ENCODE peak calls at places on chromosomes 5 and 9, in eight cellular contexts. Q is A549, M is IMR-90, T is H1, W is H54, Y is HCT116, A is right lobe of liver, O is NB4. H is an unnamed sample.

GRCh38 chr5:10760033-10760975 is 730 bp downstream of the DAP start:
- DNase-seq in M (peak; percentile 59), Y (peak; percentile 31), Q (peak; percentile 48), A (peak; percentile 87), T (no peak), W (peak; percentile 59), O (peak; percentile 69), H (peak; percentile 70)

GRCh38 chr9:32430720-32431119 is 46.3 kb downstream of the ACO1 start:
- DNase-seq in Y (no peak), T (no peak), W (no peak), O (no peak), M (peak; percentile 73), A (no peak), Q (no peak), H (no peak)

GRCh38 chr5:131242728-131243255 is 21.1 kb upstream of the CDC42SE2 start:
- DNase-seq in W (no peak), Q (no peak), Y (no peak), O (peak; percentile 23), T (no peak), A (no peak), M (peak; percentile 97), H (no peak)

GRCh38 chr9:123914517-123915199 is 15.3 kb downstream of the DENND1A start:
- DNase-seq in Q (no peak), M (no peak), W (no peak), O (no peak), A (no peak), T (no peak), Y (no peak), H (no peak)

GRCh38 chr5:176768174-176768970 is 42.0 kb upstream of the UNC5A start:
- DNase-seq in Y (no peak), A (peak; percentile 16), O (no peak), T (no peak), M (no peak), W (no peak), Q (no peak), H (no peak)

GRCh38 chr5:10333154-10334006 is 20.1 kb upstream of the MARCHF6 start:
- DNase-seq in O (peak; percentile 65), M (peak; percentile 26), Q (peak; percentile 48), A (peak; percentile 60), Y (no peak), W (no peak), T (no peak), H (peak; percentile 66)

GRCh38 chr5:1648806-1649205 is 125.0 kb upstream of the LPCAT1 start:
- DNase-seq in W (no peak), A (no peak), Y (no peak), T (no peak), Q (no peak), O (no peak), M (no peak), H (no peak)

GRCh38 chr9:19085295-19085694 is 17.4 kb downstream of the HAUS6 start:
- DNase-seq in M (no peak), Y (peak; percentile 22), T (no peak), A (no peak), W (no peak), Q (peak; percentile 37), O (peak; percentile 64), H (peak; percentile 47)

GRCh38 chr9:76027426-76027825 is 137.0 kb downstream of the PCSK5 start:
- DNase-seq in M (peak; percentile 16), W (no peak), A (no peak), Y (no peak), Q (no peak), T (no peak), O (no peak), H (no peak)

GRCh38 chr5:378301-378891 is 56.9 kb downstream of the AHRR start:
- DNase-seq in Y (no peak), W (no peak), Q (no peak), O (peak; percentile 84), T (no peak), A (peak; percentile 14), M (peak; percentile 88), H (no peak)

GRCh38 chr9:5773324-5773999 is 59.5 kb downstream of the ERMP1 start:
- DNase-seq in O (peak; percentile 24), T (no peak), M (no peak), Q (no peak), Y (no peak), W (no peak), A (no peak), H (no peak)

GRCh38 chr9:93259490-93260289 is 75.8 kb downstream of the WNK2 start:
- DNase-seq in Y (no peak), A (peak; percentile 38), O (no peak), M (no peak), Q (no peak), W (no peak), T (no peak), H (no peak)

GRCh38 chr5:98227489-98227888 is 546.0 kb upstream of the RGMB start:
- DNase-seq in T (no peak), Y (no peak), Q (no peak), A (no peak), O (no peak), M (no peak), W (no peak), H (no peak)

GRCh38 chr9:127812009-127812408 is 9.3 kb downstream of the FPGS start:
- DNase-seq in A (no peak), T (no peak), W (no peak), Y (no peak), Q (no peak), M (no peak), O (no peak), H (peak; percentile 17)

GRCh38 chr9:34777667-34778066 is 67.7 kb upstream of the CCL21 start:
- DNase-seq in W (no peak), Y (no peak), Q (no peak), A (no peak), O (peak; percentile 96), T (no peak), M (no peak), H (no peak)

GRCh38 chr9:132854832-132855231 is 23.3 kb downstream of the AK8 start:
- DNase-seq in T (no peak), Y (no peak), M (no peak), W (no peak), O (no peak), A (no peak), Q (no peak), H (no peak)

GRCh38 chr5:56615750-56616149 is 199.6 kb upstream of the MAP3K1 start:
- DNase-seq in W (no peak), Q (no peak), A (no peak), T (no peak), M (peak; percentile 21), O (no peak), Y (no peak), H (no peak)

GRCh38 chr5:139646912-139647391 is 1.2 kb upstream of the CXXC5 start:
- DNase-seq in W (no peak), T (no peak), Q (no peak), O (peak; percentile 92), Y (no peak), A (peak; percentile 61), M (no peak), H (peak; percentile 69)

GRCh38 chr9:112380771-112381181 is 868 bp downstream of the HSDL2 start:
- DNase-seq in Q (no peak), W (no peak), M (peak; percentile 29), T (no peak), O (peak; percentile 52), Y (no peak), A (no peak), H (peak; percentile 60)

GRCh38 chr5:172282277-172283019 is 1.1 kb downstream of the UBTD2 start:
- DNase-seq in Q (no peak), T (no peak), Y (no peak), W (peak; percentile 45), M (peak; percentile 33), A (no peak), O (no peak), H (no peak)

GRCh38 chr9:69324549-69325401 is at the start of gene ENTREP1:
- DNase-seq in M (no peak), O (no peak), W (peak; percentile 95), A (peak; percentile 55), T (no peak), Q (peak; percentile 36), Y (peak; percentile 24), H (peak; percentile 70)

DNA sequence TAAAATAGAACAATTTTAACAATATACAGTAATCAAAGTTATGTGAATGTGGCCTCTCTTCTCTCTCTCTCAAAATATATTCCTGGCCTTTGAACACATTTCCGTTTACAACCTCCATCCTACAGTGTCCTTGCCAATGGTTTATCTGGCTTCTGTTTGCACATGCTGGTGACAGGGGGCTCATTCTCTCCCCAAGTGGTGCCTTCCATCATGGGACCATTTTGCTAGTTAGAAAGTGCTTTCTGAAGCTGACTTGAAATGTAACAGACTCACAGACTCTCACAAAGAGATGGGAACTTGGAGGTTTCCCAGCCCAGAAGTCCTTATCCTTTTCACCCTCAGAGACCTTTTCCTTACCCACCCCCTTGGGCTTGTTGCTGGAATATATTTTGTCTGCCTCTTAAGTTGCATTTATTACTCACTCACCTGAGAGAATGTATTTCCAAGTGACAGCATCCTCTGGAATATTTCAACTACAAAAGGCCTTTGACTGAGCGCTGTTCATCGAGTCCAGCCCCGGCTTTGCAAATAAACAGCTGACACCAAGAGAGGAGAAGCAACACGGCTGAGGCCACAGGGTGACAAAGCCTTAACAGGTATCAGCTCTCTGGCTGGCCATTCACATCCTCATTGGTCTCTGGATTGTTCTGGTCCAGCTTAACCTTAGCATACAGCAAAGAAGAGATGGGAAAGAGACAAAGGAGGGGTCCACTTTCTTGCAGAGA is 17.5 kb upstream of the ALDH1B1 start:
- DNase-seq in Y (no peak), O (no peak), T (no peak), W (no peak), Q (no peak), A (no peak), M (no peak), H (no peak)
- TF ChIP-seq POLR2A in Y (no peak), O (no peak), T (no peak), W (no peak), Q (no peak), A (no peak), M (no peak), H (no peak)

GRCh38 chr5:111124793-111125192 is 32.6 kb downstream of the WDR36 start:
- DNase-seq in A (no peak), W (no peak), Y (no peak), Q (no peak), T (no peak), O (no peak), M (no peak), H (no peak)
- TF ChIP-seq POLR2A in A (no peak), W (no peak), Y (no peak), Q (no peak), T (no peak), O (no peak), M (no peak), H (no peak)

DNA sequence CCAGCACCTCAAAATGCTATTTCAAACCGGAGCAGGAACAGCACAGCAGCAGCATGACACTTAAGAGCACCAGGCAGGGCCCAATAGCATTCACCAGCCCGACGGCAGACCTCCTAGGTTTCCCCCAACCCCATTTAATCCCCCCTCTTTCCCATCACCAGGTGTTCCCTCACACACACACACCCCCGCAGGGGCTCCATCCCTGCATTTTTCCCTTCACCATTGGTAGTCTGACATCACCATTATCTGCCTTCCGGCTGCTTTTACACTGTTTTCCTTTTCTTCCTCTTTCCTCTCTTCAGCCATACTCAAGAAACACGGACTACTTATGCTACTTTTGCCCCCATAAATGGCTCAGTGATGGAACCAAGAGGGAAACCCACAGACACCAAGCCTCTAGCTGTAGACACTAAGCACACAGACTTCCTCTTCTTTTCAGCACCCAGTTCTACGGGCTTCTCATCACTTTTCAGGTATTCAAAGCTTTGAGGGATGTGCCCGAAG is 141.7 kb downstream of the TSSK1B start:
- DNase-seq in O (peak; percentile 8), Q (no peak), Y (no peak), M (peak; percentile 28), T (no peak), A (no peak), W (no peak), H (no peak)
- TF ChIP-seq POLR2A in O (no peak), Q (no peak), Y (no peak), M (no peak), T (no peak), A (no peak), W (no peak), H (no peak)

GRCh38 chr9:70470050-70471015 is 55.9 kb upstream of the KLF9 start:
- DNase-seq in A (peak; percentile 94), Y (no peak), W (no peak), T (no peak), O (no peak), M (no peak), Q (no peak), H (peak; percentile 32)
- TF ChIP-seq POLR2A in A (no peak), Y (no peak), W (no peak), T (no peak), O (no peak), M (no peak), Q (no peak), H (no peak)